ENCODE peak calls at places on chromosomes 5 and 9, in six cellular contexts. G, R, Z, B, N and H are unnamed samples.

GRCh38 chr5:56734066-56734766 is 81.1 kb upstream of the MAP3K1 start:
- DNase-seq in G (peak; percentile 30), R (peak; percentile 41), Z (no peak), B (no peak), N (no peak), H (no peak)

GRCh38 chr5:139926797-139927503 is 116.1 kb downstream of the NRG2 start:
- DNase-seq in G (no peak), R (no peak), Z (no peak), B (no peak), N (no peak), H (no peak)

GRCh38 chr9:116539549-116539948 is 147.6 kb upstream of the TRIM32 start:
- DNase-seq in G (no peak), R (no peak), Z (no peak), B (no peak), N (no peak), H (no peak)

GRCh38 chr5:127070243-127070642 is 3.1 kb downstream of the C5orf63 start:
- DNase-seq in G (no peak), R (no peak), Z (no peak), B (no peak), N (no peak), H (no peak)

GRCh38 chr9:3237121-3237520 is 288.7 kb downstream of the RFX3 start:
- DNase-seq in G (no peak), R (no peak), Z (no peak), B (no peak), N (no peak), H (no peak)

GRCh38 chr9:135456436-135457104 is 23.0 kb upstream of the PPP1R26 start:
- DNase-seq in G (no peak), R (no peak), Z (no peak), B (no peak), N (peak; percentile 65), H (peak; percentile 30)

GRCh38 chr9:135753391-135754105 is 51.6 kb downstream of the KCNT1 start:
- DNase-seq in G (no peak), R (no peak), Z (no peak), B (no peak), N (no peak), H (no peak)

GRCh38 chr5:173395257-173395932 is 67.2 kb upstream of the STC2 start:
- DNase-seq in G (peak; percentile 35), R (no peak), Z (no peak), B (no peak), N (no peak), H (peak; percentile 53)

GRCh38 chr9:89647366-89648128 is 42.7 kb downstream of the GADD45G start:
- DNase-seq in G (no peak), R (no peak), Z (no peak), B (no peak), N (no peak), H (peak; percentile 38)

GRCh38 chr5:139746691-139747582 is 48.7 kb upstream of the PSD2 start:
- DNase-seq in G (peak; percentile 47), R (peak; percentile 51), Z (no peak), B (no peak), N (peak; percentile 80), H (peak; percentile 82)